ENCODE peak calls at places on chromosomes 2 and 18, in five cellular contexts. A is activated CD4-positive, alpha-beta T cell treated with anti-CD3 and anti-CD28 coated beads for 4 hours; N is AG09309; R is HT1080; O is epithelial cell of esophagus. W is an unnamed sample.

GRCh38 chr18:63262369-63263335 is 56.9 kb downstream of the BCL2 start:
- DNase-seq in N (no peak), O (no peak), A (no peak), R (no peak), W (no peak)

GRCh38 chr2:196535742-196536141 is 103.8 kb upstream of the CCDC150 start:
- DNase-seq in N (no peak), R (no peak), O (no peak), A (no peak), W (peak; percentile 13)

GRCh38 chr2:25043241-25043867 is 1.5 kb downstream of the EFR3B start:
- DNase-seq in O (peak; percentile 37), R (peak; percentile 92), A (peak; percentile 40), N (peak; percentile 52), W (no peak)

GRCh38 chr2:224545884-224546644 is 39.1 kb downstream of the CUL3 start:
- DNase-seq in R (no peak), N (no peak), O (no peak), A (no peak), W (no peak)

GRCh38 chr2:215504547-215504946 is 68.7 kb upstream of the FN1 start:
- DNase-seq in O (no peak), A (no peak), N (no peak), R (no peak), W (no peak)

GRCh38 chr2:230748087-230748486 is 35.4 kb downstream of the CAB39 start:
- DNase-seq in N (no peak), A (no peak), R (peak; percentile 13), O (peak; percentile 44), W (no peak)

GRCh38 chr18:35049111-35050003 is 8.1 kb downstream of the MAPRE2 start:
- DNase-seq in N (no peak), A (no peak), R (no peak), O (peak; percentile 19), W (no peak)

GRCh38 chr2:190781604-190782198 is 98.9 kb upstream of the GLS start:
- DNase-seq in A (peak; percentile 63), O (peak; percentile 71), R (peak; percentile 43), N (no peak), W (peak; percentile 59)

GRCh38 chr2:24313744-24314632 is 46.3 kb downstream of the ITSN2 start:
- DNase-seq in A (no peak), O (peak; percentile 53), R (peak; percentile 33), N (no peak), W (peak; percentile 14)

GRCh38 chr2:137348301-137348700 is 583.0 kb downstream of the THSD7B start:
- DNase-seq in R (no peak), O (no peak), A (no peak), N (no peak), W (no peak)

GRCh38 chr2:137178955-137179377 is 413.6 kb downstream of the THSD7B start:
- DNase-seq in A (no peak), O (peak; percentile 84), N (peak; percentile 24), R (peak; percentile 71), W (peak; percentile 79)

GRCh38 chr18:23523429-23524212 is 20.3 kb downstream of the RMC1 start:
- DNase-seq in A (no peak), O (peak; percentile 51), R (peak; percentile 29), N (peak; percentile 55), W (no peak)

GRCh38 chr18:62566199-62566598 is 43.4 kb downstream of the ZCCHC2 start:
- DNase-seq in O (peak; percentile 24), R (no peak), A (no peak), N (no peak), W (no peak)

GRCh38 chr18:77044866-77045664 is 87.5 kb downstream of the MBP start:
- DNase-seq in N (no peak), O (no peak), R (no peak), A (no peak), W (no peak)